ENCODE peak calls at places on chromosomes 6 and 20, in seven cellular contexts. C, N, U, B, G, A and O are unnamed samples.

GRCh38 chr20:36836591-36837329 is 39.2 kb upstream of the TLDC2 start:
- DNase-seq in U (peak), G (peak), N (peak), B (peak), C (peak), A (no peak), O (peak)

GRCh38 chr20:32443386-32443974 is 85.3 kb downstream of the ASXL1 start:
- DNase-seq in G (no peak), B (no peak), A (no peak), U (no peak), C (no peak), N (peak), O (no peak)

GRCh38 chr6:116329156-116329555 is 41.6 kb upstream of the DSE start:
- DNase-seq in G (no peak), B (no peak), N (no peak), A (no peak), U (no peak), C (no peak), O (no peak)

GRCh38 chr6:3032986-3033385 is 33.3 kb downstream of the NQO2 start:
- DNase-seq in B (peak), G (no peak), U (no peak), A (no peak), C (no peak), N (no peak), O (no peak)

GRCh38 chr20:10255846-10256245 is 37.2 kb downstream of the SNAP25 start:
- DNase-seq in C (no peak), B (no peak), G (no peak), U (no peak), A (no peak), N (no peak), O (no peak)

GRCh38 chr6:114879719-114880118 is 536.9 kb upstream of the HS3ST5 start:
- DNase-seq in G (no peak), C (no peak), N (no peak), U (no peak), B (no peak), A (no peak), O (no peak)

GRCh38 chr20:33787253-33787891 is 23.8 kb upstream of the CHMP4B start:
- DNase-seq in A (no peak), U (no peak), C (no peak), G (no peak), B (no peak), N (no peak), O (no peak)

GRCh38 chr20:48897298-48898044 is 24.0 kb upstream of the ARFGEF2 start:
- DNase-seq in A (no peak), N (peak), U (no peak), C (no peak), B (peak), G (no peak), O (no peak)

GRCh38 chr20:54172856-54173652 is 732 bp downstream of the CYP24A1 start:
- DNase-seq in A (peak), B (no peak), C (no peak), N (no peak), G (peak), U (no peak), O (no peak)

GRCh38 chr20:45836841-45837240 is 3.2 kb downstream of the SNX21 start:
- DNase-seq in U (no peak), N (no peak), B (no peak), A (no peak), C (no peak), G (no peak), O (no peak)

GRCh38 chr6:117481278-117481925 is 1.1 kb upstream of the DCBLD1 start:
- DNase-seq in A (peak), U (no peak), N (no peak), B (no peak), G (peak), C (no peak), O (no peak)

GRCh38 chr6:11203306-11204009 is 29.0 kb downstream of the NEDD9 start:
- DNase-seq in B (no peak), C (no peak), A (no peak), N (no peak), U (no peak), G (no peak), O (no peak)

GRCh38 chr20:63004607-63005211 is 2.1 kb downstream of the BHLHE23 start:
- DNase-seq in G (no peak), C (no peak), N (no peak), A (no peak), U (peak), B (no peak), O (no peak)

GRCh38 chr6:38054526-38054925 is 235.0 kb downstream of the ZFAND3 start:
- DNase-seq in A (no peak), G (no peak), B (no peak), N (no peak), C (no peak), U (no peak), O (no peak)

GRCh38 chr6:170286246-170286933 is 4.5 kb downstream of the DLL1 start:
- DNase-seq in B (no peak), N (no peak), C (peak), G (peak), U (no peak), A (no peak), O (peak)

GRCh38 chr20:641516-641913 is 11.5 kb downstream of the SRXN1 start:
- DNase-seq in U (no peak), B (no peak), A (no peak), C (no peak), N (no peak), G (no peak), O (no peak)

GRCh38 chr6:163438940-163439335 is 24.4 kb downstream of the QKI start:
- DNase-seq in U (peak), B (no peak), N (no peak), A (no peak), G (peak), C (no peak), O (no peak)

GRCh38 chr6:85579581-85579980 is 14.1 kb downstream of the SNX14 start:
- DNase-seq in A (no peak), U (no peak), G (no peak), C (no peak), N (no peak), B (no peak), O (no peak)

GRCh38 chr6:165744515-165745228 is 81.6 kb upstream of the PDE10A start:
- DNase-seq in A (no peak), N (no peak), C (no peak), B (no peak), U (no peak), G (no peak), O (no peak)

GRCh38 chr6:44593539-44593944 is 206.0 kb downstream of the CDC5L start:
- DNase-seq in B (peak), N (peak), A (peak), C (no peak), G (no peak), U (peak), O (peak)

GRCh38 chr20:38089500-38089899 is 56.0 kb downstream of the RPRD1B start:
- DNase-seq in B (no peak), A (no peak), G (no peak), N (no peak), C (no peak), U (no peak), O (no peak)

GRCh38 chr6:15344831-15345230 is 99.0 kb downstream of the JARID2 start:
- DNase-seq in N (no peak), U (no peak), A (no peak), B (no peak), G (no peak), C (no peak), O (no peak)

GRCh38 chr6:131379951-131380350 is 193.1 kb upstream of the ARG1 start:
- DNase-seq in A (no peak), G (no peak), B (peak), U (no peak), C (no peak), N (no peak), O (no peak)

GRCh38 chr6:152161501-152161900 is 354.0 kb downstream of the ESR1 start:
- DNase-seq in U (no peak), C (no peak), B (peak), N (no peak), G (no peak), A (no peak), O (no peak)

GRCh38 chr6:55617272-55617671 is 38.3 kb upstream of the HMGCLL1 start:
- DNase-seq in N (peak), U (no peak), G (no peak), C (no peak), B (peak), A (no peak), O (no peak)

GRCh38 chr20:58174708-58175287 is 53.7 kb downstream of the ANKRD60 start:
- DNase-seq in C (no peak), G (peak), U (no peak), A (no peak), B (no peak), N (no peak), O (peak)

GRCh38 chr6:5125152-5126006 is 40.2 kb downstream of the PPP1R3G start:
- DNase-seq in G (no peak), C (no peak), U (no peak), N (no peak), A (no peak), B (peak), O (no peak)